ENCODE peak calls at places on chromosome 6, in four cellular contexts. One of them, this sample, is unnamed.

GRCh38 chr6:45812937-45813336 is 202.7 kb downstream of the CLIC5 start:
- DNase-seq in CD8-positive, alpha-beta memory T cell: no peak
- DNase-seq in NCI-H510A treated with DMSO at 0.1 percent for 48 hours: no peak
- DNase-seq in activated naive CD8-positive, alpha-beta T cell treated with anti-CD3 and anti-CD28 coated beads, Interleukin-2, amount 50 U/mL, for 16 hours: no peak
- DNase-seq in this sample: no peak

GRCh38 chr6:138477913-138478539 is 21.3 kb downstream of the NHSL1 start:
- DNase-seq in activated naive CD8-positive, alpha-beta T cell treated with anti-CD3 and anti-CD28 coated beads, Interleukin-2, amount 50 U/mL, for 16 hours: no peak
- DNase-seq in NCI-H510A treated with DMSO at 0.1 percent for 48 hours: no peak
- DNase-seq in CD8-positive, alpha-beta memory T cell: no peak
- DNase-seq in this sample: no peak

GRCh38 chr6:21228411-21228810 is 365.1 kb upstream of the SOX4 start:
- DNase-seq in activated naive CD8-positive, alpha-beta T cell treated with anti-CD3 and anti-CD28 coated beads, Interleukin-2, amount 50 U/mL, for 16 hours: no peak
- DNase-seq in CD8-positive, alpha-beta memory T cell: no peak
- DNase-seq in NCI-H510A treated with DMSO at 0.1 percent for 48 hours: no peak
- DNase-seq in this sample: no peak

GRCh38 chr6:1820165-1820564 is 210.4 kb downstream of the FOXC1 start:
- DNase-seq in activated naive CD8-positive, alpha-beta T cell treated with anti-CD3 and anti-CD28 coated beads, Interleukin-2, amount 50 U/mL, for 16 hours: no peak
- DNase-seq in NCI-H510A treated with DMSO at 0.1 percent for 48 hours: no peak
- DNase-seq in CD8-positive, alpha-beta memory T cell: no peak
- DNase-seq in this sample: no peak

GRCh38 chr6:6438286-6438685 is 117.8 kb upstream of the F13A1 start:
- DNase-seq in activated naive CD8-positive, alpha-beta T cell treated with anti-CD3 and anti-CD28 coated beads, Interleukin-2, amount 50 U/mL, for 16 hours: no peak
- DNase-seq in CD8-positive, alpha-beta memory T cell: no peak
- DNase-seq in NCI-H510A treated with DMSO at 0.1 percent for 48 hours: no peak
- DNase-seq in this sample: no peak

GRCh38 chr6:34096193-34096592 is 49.7 kb downstream of the GRM4 start:
- DNase-seq in CD8-positive, alpha-beta memory T cell: no peak
- DNase-seq in NCI-H510A treated with DMSO at 0.1 percent for 48 hours: no peak
- DNase-seq in activated naive CD8-positive, alpha-beta T cell treated with anti-CD3 and anti-CD28 coated beads, Interleukin-2, amount 50 U/mL, for 16 hours: no peak
- DNase-seq in this sample: no peak

GRCh38 chr6:41164551-41164950 is 1.6 kb upstream of the TREM2 start:
- DNase-seq in activated naive CD8-positive, alpha-beta T cell treated with anti-CD3 and anti-CD28 coated beads, Interleukin-2, amount 50 U/mL, for 16 hours: no peak
- DNase-seq in NCI-H510A treated with DMSO at 0.1 percent for 48 hours: no peak
- DNase-seq in CD8-positive, alpha-beta memory T cell: no peak
- DNase-seq in this sample: no peak

GRCh38 chr6:113017316-113017715 is 670.2 kb downstream of the RFPL4B start:
- DNase-seq in CD8-positive, alpha-beta memory T cell: no peak
- DNase-seq in NCI-H510A treated with DMSO at 0.1 percent for 48 hours: no peak
- DNase-seq in activated naive CD8-positive, alpha-beta T cell treated with anti-CD3 and anti-CD28 coated beads, Interleukin-2, amount 50 U/mL, for 16 hours: no peak
- DNase-seq in this sample: no peak

GRCh38 chr6:155216312-155217028 is 47.3 kb upstream of the CLDN20 start:
- DNase-seq in activated naive CD8-positive, alpha-beta T cell treated with anti-CD3 and anti-CD28 coated beads, Interleukin-2, amount 50 U/mL, for 16 hours: no peak
- DNase-seq in CD8-positive, alpha-beta memory T cell: no peak
- DNase-seq in NCI-H510A treated with DMSO at 0.1 percent for 48 hours: no peak
- DNase-seq in this sample: no peak

GRCh38 chr6:152594726-152595125 is 42.4 kb downstream of the SYNE1 start:
- DNase-seq in CD8-positive, alpha-beta memory T cell: no peak
- DNase-seq in NCI-H510A treated with DMSO at 0.1 percent for 48 hours: no peak
- DNase-seq in activated naive CD8-positive, alpha-beta T cell treated with anti-CD3 and anti-CD28 coated beads, Interleukin-2, amount 50 U/mL, for 16 hours: no peak
- DNase-seq in this sample: no peak

GRCh38 chr6:83062225-83062624 is 3.4 kb downstream of the UBE3D start:
- DNase-seq in NCI-H510A treated with DMSO at 0.1 percent for 48 hours: no peak
- DNase-seq in CD8-positive, alpha-beta memory T cell: no peak
- DNase-seq in activated naive CD8-positive, alpha-beta T cell treated with anti-CD3 and anti-CD28 coated beads, Interleukin-2, amount 50 U/mL, for 16 hours: no peak
- DNase-seq in this sample: no peak

GRCh38 chr6:133341607-133342158 is 100.5 kb downstream of the EYA4 start:
- DNase-seq in NCI-H510A treated with DMSO at 0.1 percent for 48 hours: no peak
- DNase-seq in activated naive CD8-positive, alpha-beta T cell treated with anti-CD3 and anti-CD28 coated beads, Interleukin-2, amount 50 U/mL, for 16 hours: no peak
- DNase-seq in CD8-positive, alpha-beta memory T cell: no peak
- DNase-seq in this sample: no peak

GRCh38 chr6:9851541-9852380 is 563.1 kb downstream of the TFAP2A start:
- DNase-seq in NCI-H510A treated with DMSO at 0.1 percent for 48 hours: no peak
- DNase-seq in CD8-positive, alpha-beta memory T cell: no peak
- DNase-seq in activated naive CD8-positive, alpha-beta T cell treated with anti-CD3 and anti-CD28 coated beads, Interleukin-2, amount 50 U/mL, for 16 hours: no peak
- DNase-seq in this sample: no peak

GRCh38 chr6:154738561-154738961 is 5.3 kb downstream of the SCAF8 start:
- DNase-seq in CD8-positive, alpha-beta memory T cell: no peak
- DNase-seq in NCI-H510A treated with DMSO at 0.1 percent for 48 hours: no peak
- DNase-seq in activated naive CD8-positive, alpha-beta T cell treated with anti-CD3 and anti-CD28 coated beads, Interleukin-2, amount 50 U/mL, for 16 hours: no peak
- DNase-seq in this sample: no peak

GRCh38 chr6:158006331-158006730 is 24.7 kb downstream of the SYNJ2 start:
- DNase-seq in CD8-positive, alpha-beta memory T cell: no peak
- DNase-seq in NCI-H510A treated with DMSO at 0.1 percent for 48 hours: no peak
- DNase-seq in activated naive CD8-positive, alpha-beta T cell treated with anti-CD3 and anti-CD28 coated beads, Interleukin-2, amount 50 U/mL, for 16 hours: no peak
- DNase-seq in this sample: no peak

GRCh38 chr6:83442752-83443151 is 11.9 kb upstream of the ME1 start:
- DNase-seq in CD8-positive, alpha-beta memory T cell: no peak
- DNase-seq in activated naive CD8-positive, alpha-beta T cell treated with anti-CD3 and anti-CD28 coated beads, Interleukin-2, amount 50 U/mL, for 16 hours: no peak
- DNase-seq in NCI-H510A treated with DMSO at 0.1 percent for 48 hours: no peak
- DNase-seq in this sample: no peak

GRCh38 chr6:48641544-48641943 is 530.5 kb upstream of the PTCHD4 start:
- DNase-seq in NCI-H510A treated with DMSO at 0.1 percent for 48 hours: no peak
- DNase-seq in CD8-positive, alpha-beta memory T cell: no peak
- DNase-seq in activated naive CD8-positive, alpha-beta T cell treated with anti-CD3 and anti-CD28 coated beads, Interleukin-2, amount 50 U/mL, for 16 hours: no peak
- DNase-seq in this sample: no peak

GRCh38 chr6:89120371-89120770 is 2.5 kb upstream of the SRSF12 start:
- DNase-seq in NCI-H510A treated with DMSO at 0.1 percent for 48 hours: no peak
- DNase-seq in activated naive CD8-positive, alpha-beta T cell treated with anti-CD3 and anti-CD28 coated beads, Interleukin-2, amount 50 U/mL, for 16 hours: no peak
- DNase-seq in CD8-positive, alpha-beta memory T cell: no peak
- DNase-seq in this sample: no peak

GRCh38 chr6:22145294-22145693 is 151.5 kb downstream of the PRL start:
- DNase-seq in NCI-H510A treated with DMSO at 0.1 percent for 48 hours: peak; percentile 62
- DNase-seq in CD8-positive, alpha-beta memory T cell: no peak
- DNase-seq in activated naive CD8-positive, alpha-beta T cell treated with anti-CD3 and anti-CD28 coated beads, Interleukin-2, amount 50 U/mL, for 16 hours: no peak
- DNase-seq in this sample: peak; percentile 83

GRCh38 chr6:139858444-139858843 is 484.0 kb upstream of the CITED2 start:
- DNase-seq in NCI-H510A treated with DMSO at 0.1 percent for 48 hours: peak; percentile 31
- DNase-seq in CD8-positive, alpha-beta memory T cell: no peak
- DNase-seq in activated naive CD8-positive, alpha-beta T cell treated with anti-CD3 and anti-CD28 coated beads, Interleukin-2, amount 50 U/mL, for 16 hours: no peak
- DNase-seq in this sample: no peak

GRCh38 chr6:90573624-90574023 is 13.2 kb downstream of the MAP3K7 start:
- DNase-seq in CD8-positive, alpha-beta memory T cell: no peak
- DNase-seq in NCI-H510A treated with DMSO at 0.1 percent for 48 hours: no peak
- DNase-seq in activated naive CD8-positive, alpha-beta T cell treated with anti-CD3 and anti-CD28 coated beads, Interleukin-2, amount 50 U/mL, for 16 hours: no peak
- DNase-seq in this sample: no peak